ENCODE peak calls at places on chromosome 18, in six cellular contexts. M is fibroblast of the aortic adventitia; H is AG09309; S is body of pancreas; Y is CD8-positive, alpha-beta T cell; V is psoas muscle. X is an unnamed sample.
A peak's percentile ranks its signal among the peaks of the same experiment; 100 is the strongest.

GRCh38 chr18:37361223-37362157 is 204.1 kb downstream of the CELF4 start:
- DNase-seq in M (no peak), S (no peak), Y (no peak), V (no peak), H (no peak), X (no peak)

GRCh38 chr18:59516356-59517155 is 157.5 kb upstream of the LMAN1 start:
- DNase-seq in M (peak; percentile 97), V (no peak), Y (no peak), S (peak; percentile 39), H (peak; percentile 24), X (no peak)

GRCh38 chr18:7358989-7359726 is 128.3 kb downstream of the LRRC30 start:
- DNase-seq in Y (no peak), H (no peak), V (no peak), S (no peak), M (no peak), X (no peak)

GRCh38 chr18:36496022-36496421 is 198.5 kb downstream of the FHOD3 start:
- DNase-seq in Y (no peak), S (no peak), V (no peak), H (no peak), M (peak; percentile 49), X (no peak)

GRCh38 chr18:70397259-70397925 is 108.5 kb downstream of the SOCS6 start:
- DNase-seq in Y (no peak), V (no peak), H (no peak), M (no peak), S (no peak), X (no peak)

GRCh38 chr18:50092250-50092780 is 102.6 kb downstream of the MYO5B start:
- DNase-seq in M (no peak), H (no peak), S (no peak), Y (no peak), V (no peak), X (no peak)

GRCh38 chr18:43876286-43877082 is 599.2 kb upstream of the SYT4 start:
- DNase-seq in H (no peak), V (no peak), M (no peak), S (no peak), Y (no peak), X (no peak)

GRCh38 chr18:45997689-45998088 is 30.6 kb upstream of the EPG5 start:
- DNase-seq in V (no peak), S (no peak), M (no peak), Y (peak; percentile 14), H (no peak), X (no peak)

GRCh38 chr18:80163183-80163582 is 54.1 kb downstream of the ADNP2 start:
- DNase-seq in M (no peak), Y (no peak), V (no peak), S (no peak), H (no peak), X (no peak)

GRCh38 chr18:8361941-8362471 is 247.2 kb upstream of the RAB12 start:
- DNase-seq in V (no peak), H (no peak), Y (no peak), M (no peak), S (no peak), X (no peak)

GRCh38 chr18:49359732-49360444 is 100.6 kb downstream of the DYM start:
- DNase-seq in V (no peak), M (peak; percentile 76), Y (no peak), H (peak; percentile 55), S (no peak), X (peak; percentile 37)

GRCh38 chr18:45456076-45457066 is 158.9 kb upstream of the SLC14A2 start:
- DNase-seq in S (no peak), Y (no peak), H (no peak), M (no peak), V (peak; percentile 19), X (no peak)

GRCh38 chr18:35484034-35484433 is 13.7 kb downstream of the INO80C start:
- DNase-seq in Y (no peak), M (no peak), H (no peak), S (no peak), V (no peak), X (peak; percentile 29)

GRCh38 chr18:78106946-78107345 is 857.3 kb downstream of the GALR1 start:
- DNase-seq in Y (no peak), V (no peak), S (no peak), H (no peak), M (no peak), X (no peak)

GRCh38 chr18:52082250-52082649 is 257.7 kb upstream of the DCC start:
- DNase-seq in H (no peak), M (no peak), V (no peak), Y (no peak), S (no peak), X (no peak)

GRCh38 chr18:63085611-63086010 is 234.0 kb downstream of the BCL2 start:
- DNase-seq in H (no peak), S (no peak), M (no peak), V (no peak), Y (no peak), X (no peak)

GRCh38 chr18:68928762-68929675 is 131.1 kb downstream of the CCDC102B start:
- DNase-seq in H (no peak), S (no peak), V (no peak), Y (no peak), M (no peak), X (no peak)

GRCh38 chr18:39346916-39347315 is 1781.3 kb upstream of the CELF4 start:
- DNase-seq in H (no peak), M (no peak), V (no peak), Y (no peak), S (no peak), X (no peak)

GRCh38 chr18:3794537-3795348 is 344.8 kb downstream of the TGIF1 start:
- DNase-seq in Y (no peak), V (no peak), M (peak; percentile 99), S (peak; percentile 36), H (peak; percentile 81), X (peak; percentile 20)

GRCh38 chr18:8987250-8987649 is 115.2 kb upstream of the NDUFV2 start:
- DNase-seq in V (no peak), M (peak; percentile 91), S (peak; percentile 91), H (no peak), Y (no peak), X (no peak)

GRCh38 chr18:7725897-7726296 is 158.8 kb downstream of the PTPRM start:
- DNase-seq in Y (no peak), H (no peak), V (no peak), S (no peak), M (no peak), X (no peak)

GRCh38 chr18:10951631-10952544 is 197.5 kb downstream of the PIEZO2 start:
- DNase-seq in M (peak; percentile 29), Y (no peak), V (no peak), S (no peak), H (no peak), X (peak; percentile 78)

GRCh38 chr18:45841060-45841764 is 15.7 kb downstream of the SIGLEC15 start:
- DNase-seq in Y (no peak), V (no peak), M (no peak), H (no peak), S (no peak), X (no peak)

GRCh38 chr18:14964002-14964401 is 216.0 kb downstream of the ANKRD30B start:
- DNase-seq in M (no peak), H (no peak), S (no peak), Y (no peak), V (no peak), X (no peak)

GRCh38 chr18:36535202-36535935 is 237.9 kb downstream of the FHOD3 start:
- DNase-seq in S (no peak), H (no peak), V (no peak), Y (no peak), M (no peak), X (no peak)

GRCh38 chr18:23281626-23282436 is 146.5 kb downstream of the CABLES1 start:
- DNase-seq in S (no peak), V (no peak), Y (no peak), H (peak; percentile 67), M (no peak), X (no peak)

GRCh38 chr18:845152-845819 is 33.2 kb upstream of the YES1 start:
- DNase-seq in H (no peak), S (no peak), Y (no peak), V (no peak), M (peak; percentile 97), X (no peak)

GRCh38 chr18:34322365-34323289 is 97.9 kb upstream of the NOL4 start:
- DNase-seq in Y (no peak), V (peak; percentile 18), M (peak; percentile 52), S (peak; percentile 79), H (no peak), X (peak; percentile 65)

GRCh38 chr18:48924621-48925601 is 25.9 kb downstream of the SMAD7 start:
- DNase-seq in Y (no peak), H (no peak), S (no peak), V (no peak), M (no peak), X (no peak)

GRCh38 chr18:32771169-32771751 is 1.6 kb downstream of the KLHL14 start:
- DNase-seq in S (peak; percentile 18), M (no peak), Y (no peak), V (no peak), H (no peak), X (peak; percentile 26)

GRCh38 chr18:21960189-21960588 is 209.2 kb upstream of the GATA6 start:
- DNase-seq in H (no peak), S (no peak), Y (no peak), V (no peak), M (no peak), X (no peak)

GRCh38 chr18:55318864-55319516 is 269.0 kb downstream of the TCF4 start:
- DNase-seq in V (no peak), S (no peak), H (no peak), M (peak; percentile 67), Y (no peak), X (no peak)
- H3K4me3 ChIP-seq in V (peak overlapping the region; percentile 77), S (no peak overlapping the region), H (peak overlapping the region; percentile 32), M (peak overlapping the region; percentile 47), Y (no peak overlapping the region), X (peak overlapping the region; percentile 91)

DNA sequence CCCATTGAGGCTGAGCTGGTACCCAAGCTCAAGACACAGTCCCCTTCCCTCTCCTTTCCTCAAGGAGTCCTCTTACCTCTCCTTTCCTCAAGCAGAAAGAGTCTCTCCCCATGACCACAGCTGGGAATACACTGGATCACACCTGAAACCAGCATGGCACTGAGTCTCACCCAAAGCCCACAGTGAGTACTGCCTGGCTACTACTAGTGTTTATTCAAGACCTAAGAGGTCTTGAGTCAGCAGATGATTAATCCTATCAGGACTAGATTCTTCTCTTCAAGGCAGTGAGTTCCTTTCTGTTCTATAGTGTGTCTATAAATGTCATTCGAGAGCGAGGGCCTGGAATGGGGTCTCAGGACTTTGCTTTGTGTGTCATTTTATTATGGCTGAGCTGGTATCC is 111.4 kb downstream of the METTL4 start:
- DNase-seq in V (no peak), H (no peak), Y (no peak), M (no peak), S (no peak), X (no peak)
- TF ChIP-seq CTCF in V (no peak), H (no peak), Y (no peak), M (no peak), S (no peak), X (no peak)

DNA sequence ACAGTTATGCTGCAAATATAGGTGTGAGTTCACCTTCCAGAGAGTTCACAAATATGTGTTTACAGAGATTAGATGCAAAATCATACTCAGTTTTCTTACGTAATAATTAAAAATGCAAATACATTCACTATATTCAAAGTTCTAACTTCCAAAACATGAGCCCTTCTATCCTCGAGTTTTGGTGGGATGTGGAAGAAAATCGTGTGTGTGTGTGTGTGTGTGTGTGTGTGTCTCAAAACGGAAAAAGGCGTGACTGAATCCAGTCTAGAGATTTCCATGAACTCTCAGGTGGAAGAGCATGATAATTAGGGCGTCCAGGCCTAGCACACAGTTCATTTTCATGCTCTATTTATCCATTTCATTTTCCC is 1.2 kb downstream of the DSG2 start:
- DNase-seq in M (no peak), V (no peak), H (no peak), S (no peak), Y (no peak), X (no peak)
- H3K4me3 ChIP-seq in M (no peak overlapping the region), V (peak overlapping the region; percentile 73), H (no peak overlapping the region), S (no peak overlapping the region), Y (no peak overlapping the region), X (peak overlapping the region; percentile 87)

GRCh38 chr18:13003466-13003896 is 12.3 kb downstream of the CEP192 start:
- DNase-seq in M (peak; percentile 72), S (no peak), V (no peak), H (peak; percentile 39), Y (peak; percentile 6), X (no peak)
- TF ChIP-seq CTCF in M (peak; percentile 57), S (no peak), V (no peak), H (peak; percentile 59), Y (peak; percentile 28), X (peak; percentile 55)

X was measured in GM06990.